ENCODE peak calls at places on chromosomes 1 and 21, in ten cellular contexts. J is stimulated activated CD4-positive, alpha-beta T cell treated with anti-CD3 and anti-CD28 coated beads, Interleukin-2, amount 100 ng/mL, for 48 hours; F is central memory CD8-positive, alpha-beta T cell; V is ACHN; P is left lung; E is NCI-H2081 treated with DMSO at 0.1 percent for 48 hours; N is activated T-cell treated with anti-CD3 and anti-CD28 coated beads for 1 hour; I is substantia nigra; C is spleen; X is Calu3. W is an unnamed sample.

GRCh38 chr1:243413431-243414151 is 157.8 kb downstream of the SDCCAG8 start:
- DNase-seq in F (no peak), N (no peak), C (no peak), V (no peak), E (no peak), J (no peak), I (no peak), P (no peak), X (no peak), W (no peak)

GRCh38 chr21:39125752-39126485 is 57.3 kb downstream of the PSMG1 start:
- DNase-seq in N (no peak), E (peak), I (no peak), V (peak), X (peak), J (no peak), P (no peak), F (no peak), C (peak), W (no peak)

GRCh38 chr1:207128336-207128921 is 24.4 kb downstream of the C4BPA start:
- DNase-seq in F (no peak), N (no peak), J (no peak), C (no peak), X (no peak), P (no peak), I (no peak), V (no peak), E (no peak), W (no peak)

GRCh38 chr1:17155257-17155895 is 36.1 kb upstream of the PADI2 start:
- DNase-seq in N (no peak), J (no peak), E (no peak), I (no peak), F (no peak), X (no peak), V (peak), P (no peak), C (no peak), W (no peak)

GRCh38 chr1:13820456-13820855 is 120.5 kb downstream of the PRDM2 start:
- DNase-seq in X (no peak), J (no peak), E (no peak), F (no peak), I (no peak), C (no peak), N (no peak), P (peak), V (no peak), W (no peak)

GRCh38 chr1:39737546-39738169 is 1.0 kb upstream of the PPIE start:
- DNase-seq in I (no peak), E (no peak), N (no peak), J (no peak), P (no peak), F (no peak), V (no peak), C (no peak), X (no peak), W (no peak)

GRCh38 chr1:15384301-15384901 is 25.3 kb upstream of the EFHD2 start:
- DNase-seq in V (no peak), N (no peak), C (no peak), J (no peak), X (no peak), F (no peak), E (no peak), P (no peak), I (no peak), W (peak)

GRCh38 chr1:213381572-213382084 is 330.6 kb downstream of the RPS6KC1 start:
- DNase-seq in I (no peak), J (no peak), X (peak), E (peak), V (no peak), F (no peak), C (no peak), N (no peak), P (no peak), W (no peak)

GRCh38 chr1:73564294-73564693 is 633.7 kb downstream of the LRRIQ3 start:
- DNase-seq in E (no peak), J (no peak), X (no peak), P (no peak), I (no peak), F (no peak), C (no peak), N (no peak), V (no peak), W (no peak)

GRCh38 chr1:203127672-203128611 is at the start of gene ADORA1:
- DNase-seq in X (peak), C (peak), V (peak), P (peak), F (no peak), I (no peak), N (no peak), J (no peak), E (no peak), W (peak)

GRCh38 chr1:53195913-53196484 is 625 bp upstream of the CPT2 start:
- DNase-seq in V (no peak), I (no peak), F (no peak), N (no peak), P (no peak), C (no peak), X (no peak), J (no peak), E (no peak), W (no peak)

GRCh38 chr1:41670558-41670957 is 186.1 kb upstream of the EDN2 start:
- DNase-seq in I (no peak), V (peak), E (no peak), J (no peak), C (no peak), F (no peak), N (no peak), X (no peak), P (no peak), W (no peak)

GRCh38 chr1:40392206-40392605 is 18.7 kb downstream of the SMAP2 start:
- DNase-seq in F (no peak), X (no peak), V (peak), E (no peak), P (no peak), C (no peak), I (no peak), N (no peak), J (no peak), W (peak)

GRCh38 chr21:34274001-34274400 is 89.8 kb upstream of the KCNE2 start:
- DNase-seq in I (no peak), F (no peak), X (no peak), C (no peak), V (no peak), E (no peak), N (no peak), J (no peak), P (no peak), W (no peak)

GRCh38 chr1:107594541-107594940 is 370.4 kb downstream of the VAV3 start:
- DNase-seq in C (no peak), X (no peak), E (no peak), N (no peak), P (no peak), J (no peak), I (no peak), F (no peak), V (no peak), W (no peak)

GRCh38 chr1:209743145-209743482 is 12.7 kb upstream of the TRAF3IP3 start:
- DNase-seq in X (no peak), C (no peak), F (no peak), I (no peak), J (no peak), N (no peak), P (no peak), E (no peak), V (no peak), W (no peak)

GRCh38 chr1:47229031-47229831 is 2.8 kb downstream of the TAL1 start:
- DNase-seq in J (no peak), F (no peak), E (no peak), C (no peak), N (no peak), X (no peak), I (no peak), V (no peak), P (no peak), W (no peak)

GRCh38 chr21:44686000-44686781 is 4.2 kb upstream of the KRTAP12-1 start:
- DNase-seq in V (no peak), I (no peak), E (no peak), N (no peak), F (no peak), P (no peak), X (no peak), J (no peak), C (no peak), W (no peak)

GRCh38 chr1:239816090-239816812 is 275.4 kb upstream of the FMN2 start:
- DNase-seq in X (peak), J (no peak), I (no peak), N (no peak), P (peak), V (peak), E (no peak), C (peak), F (no peak), W (no peak)

GRCh38 chr1:192443616-192444015 is 126.8 kb downstream of the RGS21 start:
- DNase-seq in J (no peak), C (no peak), X (no peak), P (no peak), E (no peak), I (no peak), N (no peak), F (no peak), V (no peak), W (no peak)

GRCh38 chr1:159986531-159986930 is 32.5 kb upstream of the SLAMF9 start:
- DNase-seq in P (no peak), J (no peak), E (no peak), N (no peak), V (no peak), X (no peak), F (no peak), I (no peak), C (no peak), W (no peak)

GRCh38 chr1:247367786-247368342 is 36.2 kb upstream of the ZNF496 start:
- DNase-seq in E (no peak), P (no peak), X (no peak), I (no peak), C (no peak), J (no peak), V (no peak), F (no peak), N (no peak), W (no peak)

GRCh38 chr21:34078915-34079314 is 5.5 kb downstream of the MRPS6 start:
- DNase-seq in V (no peak), P (no peak), E (no peak), N (no peak), J (no peak), F (no peak), I (no peak), X (no peak), C (no peak), W (no peak)

W was measured in head of caudate nucleus.